ENCODE peak calls at places on chromosomes 11 and 22, in nine cellular contexts. N is Panc1, E is colonic mucosa, F is dorsolateral prefrontal cortex, D is H1, R is tibial artery, X is GM06990, U is osteoblast, V is RWPE2. L is an unnamed sample.

GRCh38 chr22:42108848-42109247 is 18.3 kb upstream of the NDUFA6 start:
- DNase-seq in U (no peak), D (no peak), N (no peak), V (no peak), E (no peak), R (no peak), X (no peak), F (no peak), L (no peak)

GRCh38 chr22:26903030-26903856 is 245.9 kb downstream of the MIAT start:
- DNase-seq in F (no peak), U (no peak), E (no peak), V (no peak), X (no peak), R (no peak), D (no peak), N (no peak), L (no peak)

GRCh38 chr11:131504199-131504949 is 134.0 kb downstream of the NTM start:
- DNase-seq in U (no peak), F (peak; percentile 80), X (no peak), E (no peak), V (no peak), D (peak; percentile 46), N (no peak), R (no peak), L (no peak)

GRCh38 chr22:44453441-44454112 is 44.5 kb downstream of the RTL6 start:
- DNase-seq in X (no peak), F (no peak), D (no peak), E (peak; percentile 12), N (no peak), R (no peak), V (no peak), U (peak; percentile 21), L (no peak)

GRCh38 chr11:8283510-8284272 is 20.0 kb upstream of the LMO1 start:
- DNase-seq in F (no peak), R (no peak), U (peak; percentile 77), N (no peak), X (no peak), D (no peak), V (no peak), E (peak; percentile 11), L (no peak)

GRCh38 chr22:43235445-43236400 is 48.8 kb upstream of the TTLL12 start:
- DNase-seq in R (no peak), E (no peak), V (no peak), F (no peak), D (no peak), U (peak; percentile 77), X (no peak), N (no peak), L (no peak)

GRCh38 chr11:109522116-109522755 is 100.2 kb downstream of the C11orf87 start:
- DNase-seq in U (no peak), E (no peak), N (no peak), V (no peak), X (no peak), R (no peak), F (no peak), D (no peak), L (no peak)

GRCh38 chr11:15053201-15053685 is 20.1 kb upstream of the CALCB start:
- DNase-seq in X (no peak), E (no peak), D (no peak), N (no peak), U (no peak), R (no peak), F (no peak), V (no peak), L (no peak)

GRCh38 chr22:21606775-21607174 is 23.0 kb downstream of the YDJC start:
- DNase-seq in V (no peak), U (no peak), R (no peak), E (no peak), F (no peak), X (no peak), D (no peak), N (no peak), L (no peak)

GRCh38 chr11:119942583-119943338 is 195.2 kb downstream of the TRIM29 start:
- DNase-seq in F (no peak), R (no peak), E (no peak), N (no peak), V (no peak), D (no peak), X (no peak), U (no peak), L (no peak)

GRCh38 chr11:70813651-70814050 is 415.3 kb downstream of the CTTN start:
- DNase-seq in E (no peak), N (no peak), R (no peak), D (no peak), X (no peak), V (no peak), U (no peak), F (no peak), L (no peak)

DNA sequence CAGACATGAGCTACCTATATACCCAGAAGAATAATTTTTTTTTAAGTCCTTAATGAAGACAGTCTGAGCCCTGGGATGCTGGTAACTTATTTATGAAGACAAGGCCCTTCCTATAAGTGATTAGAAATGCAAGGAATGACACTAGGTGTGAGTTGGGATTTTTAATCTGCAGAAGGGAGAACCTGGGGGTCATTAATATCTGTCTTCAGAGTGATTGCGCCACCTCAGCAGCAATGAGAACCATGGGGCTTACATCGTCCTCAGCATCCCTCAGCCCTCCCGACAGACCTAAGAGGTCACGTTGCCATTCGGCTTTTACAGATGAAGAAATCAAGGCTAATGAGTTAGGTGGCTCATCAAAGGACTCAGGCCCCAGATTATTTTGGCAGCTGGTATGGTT is 55.6 kb downstream of the MCM5 start:
- DNase-seq in D (no peak), V (no peak), N (no peak), X (no peak), R (no peak), E (no peak), U (peak; percentile 75), F (no peak), L (no peak)
- TF ChIP-seq CTCF in D (no peak), V (no peak), N (no peak), X (no peak), R (no peak), E (no peak), U (no peak), F (no peak), L (no peak)

DNA sequence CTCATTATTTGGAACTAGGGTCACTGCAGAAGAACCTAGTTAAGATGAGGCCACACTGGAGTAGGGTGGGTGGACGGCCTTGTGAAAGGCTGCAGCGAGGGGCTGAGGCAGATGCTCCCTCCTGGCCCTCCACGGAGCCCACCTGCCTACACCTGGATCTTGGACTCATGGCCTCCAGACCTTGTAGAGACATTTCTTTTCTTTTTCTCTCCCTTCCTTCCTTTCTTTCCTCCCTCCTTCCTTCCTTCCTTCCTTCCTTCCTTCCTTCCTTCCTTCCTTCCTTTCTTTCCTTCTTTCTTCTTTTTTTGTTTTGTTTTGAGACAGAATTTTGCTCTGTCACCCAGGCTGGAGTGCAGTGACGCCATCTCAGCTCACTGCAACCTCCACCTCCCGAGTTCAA is 26.6 kb downstream of the DUSP8 start:
- DNase-seq in E (no peak), V (no peak), N (no peak), U (peak; percentile 76), D (no peak), X (no peak), F (no peak), R (no peak), L (no peak)
- H3K27me3 ChIP-seq in E (peaks cover 10% of the 10 kb centered on the region), V (peaks cover 32% of the 10 kb centered on the region), N (peaks cover 2% of the 10 kb centered on the region), U (peaks cover 47% of the 10 kb centered on the region), D (peaks cover 50% of the 10 kb centered on the region), X (no peaks in the 10 kb centered on the region), F (no peaks in the 10 kb centered on the region), R (peaks cover 20% of the 10 kb centered on the region), L (no peaks in the 10 kb centered on the region)

DNA sequence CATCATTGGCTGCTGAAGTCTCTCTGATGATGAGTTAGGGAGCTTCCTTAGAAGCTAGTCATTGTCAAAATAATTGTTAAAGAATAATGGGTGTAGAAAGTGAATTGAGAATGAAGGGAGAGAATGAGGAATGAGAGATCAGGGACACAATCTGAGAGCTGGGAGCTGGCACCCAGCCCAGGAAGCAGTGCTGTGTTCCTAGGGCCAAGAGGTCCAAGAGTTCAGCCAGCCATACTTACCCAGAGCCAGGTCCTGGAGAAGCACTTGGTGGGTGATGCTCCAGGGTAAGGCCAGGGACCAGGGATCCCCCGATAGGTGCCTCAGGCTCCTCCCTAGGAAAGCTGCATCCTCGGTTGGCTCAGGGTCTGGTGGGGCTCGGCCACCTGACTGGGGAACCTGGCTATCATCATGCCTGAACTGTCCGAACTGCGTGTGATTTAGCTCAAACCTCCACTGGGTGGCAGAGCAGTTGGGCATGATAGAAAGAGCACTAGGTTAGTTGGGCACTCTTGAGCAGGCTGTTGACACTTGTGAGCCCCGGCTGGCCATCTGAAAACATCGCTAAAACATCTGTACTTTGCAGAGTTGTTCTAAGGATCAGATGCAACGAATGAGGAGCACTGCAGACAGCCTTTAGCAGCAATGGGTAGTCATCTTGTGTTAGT is 123.9 kb upstream of the NCAM1 start:
- DNase-seq in D (no peak), F (no peak), R (no peak), U (no peak), V (no peak), N (no peak), E (no peak), X (no peak), L (no peak)
- TF ChIP-seq CTCF in D (peak; percentile 37), F (peak; percentile 64), R (no peak), U (peak; percentile 14), V (no peak), N (peak; percentile 35), E (no peak), X (peak; percentile 21), L (no peak)

GRCh38 chr22:46829140-46829891 is 66.9 kb downstream of the TBC1D22A start:
- DNase-seq in E (no peak), V (no peak), X (no peak), N (no peak), R (no peak), U (peak; percentile 95), D (no peak), F (no peak), L (no peak)

GRCh38 chr22:46828323-46829139 is 66.1 kb downstream of the TBC1D22A start:
- DNase-seq in V (no peak), N (no peak), F (no peak), U (no peak), R (no peak), X (no peak), D (no peak), E (no peak), L (no peak)

GRCh38 chr22:46830841-46831240 is 68.4 kb downstream of the TBC1D22A start:
- DNase-seq in V (no peak), N (no peak), D (no peak), R (no peak), U (no peak), E (no peak), F (no peak), X (no peak), L (no peak)

GRCh38 chr22:46827781-46828180 is 65.3 kb downstream of the TBC1D22A start:
- DNase-seq in N (no peak), U (no peak), R (no peak), E (no peak), F (no peak), D (no peak), X (no peak), V (no peak), L (no peak)

DNA sequence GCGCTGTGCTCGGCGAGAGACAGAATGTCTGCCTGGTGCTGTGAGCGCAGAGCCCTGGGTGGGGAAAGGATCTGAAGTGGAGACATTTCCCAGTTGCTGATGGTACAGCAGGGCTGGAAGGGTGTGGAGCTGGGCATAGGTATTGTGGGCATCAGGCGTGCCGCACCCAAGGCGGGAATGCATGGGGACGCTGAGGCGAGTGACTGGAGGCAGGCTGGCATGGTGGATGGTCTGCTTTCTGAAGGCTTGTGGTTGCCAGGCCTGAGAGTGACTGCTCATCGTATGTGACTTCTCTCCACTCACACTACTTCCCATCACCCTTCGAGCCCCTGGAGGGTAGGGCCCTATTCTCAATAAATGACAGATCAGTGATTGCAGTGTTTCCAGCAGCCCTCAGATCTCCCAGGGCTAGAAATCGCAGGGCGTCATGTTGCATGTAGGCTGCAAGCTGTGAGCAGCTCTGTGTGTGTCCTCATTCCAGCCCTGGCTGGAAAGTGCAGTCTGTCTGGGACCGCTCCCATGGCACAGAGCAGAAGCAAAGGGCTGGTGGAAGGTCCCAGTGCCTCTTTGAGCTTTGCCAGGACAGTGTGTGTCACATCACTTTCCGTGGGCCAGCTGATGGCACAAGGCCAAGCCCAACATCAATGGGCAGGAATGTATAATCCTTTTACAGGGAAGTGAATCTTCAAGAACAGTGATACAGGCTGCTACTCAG is 67.7 kb downstream of the TBC1D22A start:
- DNase-seq in V (no peak), F (no peak), R (peak; percentile 78), X (no peak), N (no peak), U (no peak), E (no peak), D (no peak), L (no peak)
- H3K27me3 ChIP-seq in V (no peaks in the 10 kb centered on the region), F (no peaks in the 10 kb centered on the region), R (no peaks in the 10 kb centered on the region), X (no peaks in the 10 kb centered on the region), N (no peaks in the 10 kb centered on the region), U (no peaks in the 10 kb centered on the region), E (no peaks in the 10 kb centered on the region), D (no peaks in the 10 kb centered on the region), L (no peaks in the 10 kb centered on the region)